ENCODE peak calls at places on chromosomes 6 and 20, in six cellular contexts. One of them, this sample, is unnamed.
A peak's percentile ranks its signal among the peaks of the same experiment; 100 is the strongest.

GRCh38 chr6:30150151-30150550 is 10.9 kb downstream of the TRIM10 start:
- DNase-seq in left ventricle myocardium inferior: no peak
- DNase-seq in upper lobe of right lung: no peak
- DNase-seq in cardiac muscle cell: no peak
- DNase-seq in MCF 10A: no peak
- DNase-seq in psoas muscle: no peak
- DNase-seq in this sample: no peak

GRCh38 chr20:36149469-36149868 is 5.1 kb upstream of the EPB41L1 start:
- DNase-seq in left ventricle myocardium inferior: peak; percentile 77
- DNase-seq in upper lobe of right lung: no peak
- DNase-seq in cardiac muscle cell: no peak
- DNase-seq in MCF 10A: no peak
- DNase-seq in psoas muscle: peak; percentile 64
- DNase-seq in this sample: no peak

GRCh38 chr6:132683543-132683942 is 24.6 kb upstream of the TAAR1 start:
- DNase-seq in left ventricle myocardium inferior: no peak
- DNase-seq in upper lobe of right lung: no peak
- DNase-seq in cardiac muscle cell: no peak
- DNase-seq in MCF 10A: peak; percentile 85
- DNase-seq in psoas muscle: no peak
- DNase-seq in this sample: no peak

GRCh38 chr20:57688864-57689263 is 21.0 kb downstream of the PMEPA1 start:
- DNase-seq in left ventricle myocardium inferior: peak; percentile 61
- DNase-seq in upper lobe of right lung: no peak
- DNase-seq in cardiac muscle cell: no peak
- DNase-seq in MCF 10A: no peak
- DNase-seq in psoas muscle: peak; percentile 54
- DNase-seq in this sample: no peak

GRCh38 chr6:82251942-82252341 is 4.4 kb upstream of the IBTK start:
- DNase-seq in left ventricle myocardium inferior: no peak
- DNase-seq in upper lobe of right lung: no peak
- DNase-seq in cardiac muscle cell: peak; percentile 54
- DNase-seq in MCF 10A: peak; percentile 40
- DNase-seq in psoas muscle: no peak
- DNase-seq in this sample: no peak

GRCh38 chr6:2900821-2901644 is 2.1 kb downstream of the SERPINB9 start:
- DNase-seq in left ventricle myocardium inferior: no peak
- DNase-seq in upper lobe of right lung: no peak
- DNase-seq in cardiac muscle cell: no peak
- DNase-seq in MCF 10A: no peak
- DNase-seq in psoas muscle: no peak
- DNase-seq in this sample: peak; percentile 22

GRCh38 chr6:56862415-56863175 is 92.3 kb upstream of the BEND6 start:
- DNase-seq in left ventricle myocardium inferior: no peak
- DNase-seq in upper lobe of right lung: no peak
- DNase-seq in cardiac muscle cell: no peak
- DNase-seq in MCF 10A: no peak
- DNase-seq in psoas muscle: no peak
- DNase-seq in this sample: no peak

GRCh38 chr20:44705364-44706094 is 9.6 kb upstream of the CCN5 start:
- DNase-seq in left ventricle myocardium inferior: no peak
- DNase-seq in upper lobe of right lung: no peak
- DNase-seq in cardiac muscle cell: no peak
- DNase-seq in MCF 10A: no peak
- DNase-seq in psoas muscle: no peak
- DNase-seq in this sample: no peak

GRCh38 chr20:63830821-63831593 is at the start of gene ZBTB46:
- DNase-seq in left ventricle myocardium inferior: peak; percentile 79
- DNase-seq in upper lobe of right lung: peak; percentile 83
- DNase-seq in cardiac muscle cell: peak; percentile 87
- DNase-seq in MCF 10A: peak; percentile 37
- DNase-seq in psoas muscle: peak; percentile 73
- DNase-seq in this sample: no peak

GRCh38 chr20:57422254-57422653 is 31.1 kb downstream of the RBM38 start:
- DNase-seq in left ventricle myocardium inferior: no peak
- DNase-seq in upper lobe of right lung: no peak
- DNase-seq in cardiac muscle cell: no peak
- DNase-seq in MCF 10A: no peak
- DNase-seq in psoas muscle: no peak
- DNase-seq in this sample: no peak

GRCh38 chr6:109864050-109864449 is 114.1 kb upstream of the GPR6 start:
- DNase-seq in left ventricle myocardium inferior: no peak
- DNase-seq in upper lobe of right lung: no peak
- DNase-seq in cardiac muscle cell: no peak
- DNase-seq in MCF 10A: no peak
- DNase-seq in psoas muscle: no peak
- DNase-seq in this sample: no peak

GRCh38 chr6:149212892-149213786 is 104.4 kb upstream of the TAB2 start:
- DNase-seq in left ventricle myocardium inferior: no peak
- DNase-seq in upper lobe of right lung: no peak
- DNase-seq in cardiac muscle cell: no peak
- DNase-seq in MCF 10A: no peak
- DNase-seq in psoas muscle: no peak
- DNase-seq in this sample: peak; percentile 77

GRCh38 chr6:157075549-157076426 is 247.5 kb downstream of the TMEM242 start:
- DNase-seq in left ventricle myocardium inferior: no peak
- DNase-seq in upper lobe of right lung: no peak
- DNase-seq in cardiac muscle cell: no peak
- DNase-seq in MCF 10A: peak; percentile 24
- DNase-seq in psoas muscle: no peak
- DNase-seq in this sample: peak; percentile 71

GRCh38 chr20:47038581-47039560 is 144.2 kb downstream of the EYA2 start:
- DNase-seq in left ventricle myocardium inferior: peak; percentile 19
- DNase-seq in upper lobe of right lung: no peak
- DNase-seq in cardiac muscle cell: no peak
- DNase-seq in MCF 10A: no peak
- DNase-seq in psoas muscle: peak; percentile 29
- DNase-seq in this sample: no peak

GRCh38 chr6:21900730-21901129 is 307.2 kb downstream of the SOX4 start:
- DNase-seq in left ventricle myocardium inferior: no peak
- DNase-seq in upper lobe of right lung: no peak
- DNase-seq in cardiac muscle cell: no peak
- DNase-seq in MCF 10A: peak; percentile 73
- DNase-seq in psoas muscle: no peak
- DNase-seq in this sample: no peak

GRCh38 chr6:126773122-126773805 is 345.2 kb upstream of the RSPO3 start:
- DNase-seq in left ventricle myocardium inferior: no peak
- DNase-seq in upper lobe of right lung: no peak
- DNase-seq in cardiac muscle cell: peak; percentile 37
- DNase-seq in MCF 10A: no peak
- DNase-seq in psoas muscle: no peak
- DNase-seq in this sample: no peak

GRCh38 chr20:1734269-1734858 is 76.8 kb upstream of the SIRPG start:
- DNase-seq in left ventricle myocardium inferior: no peak
- DNase-seq in upper lobe of right lung: no peak
- DNase-seq in cardiac muscle cell: no peak
- DNase-seq in MCF 10A: peak; percentile 52
- DNase-seq in psoas muscle: no peak
- DNase-seq in this sample: peak; percentile 41
- TF ChIP-seq CTCF in left ventricle myocardium inferior: peak; percentile 22
- TF ChIP-seq CTCF in upper lobe of right lung: peak; percentile 30
- TF ChIP-seq CTCF in cardiac muscle cell: no peak
- TF ChIP-seq CTCF in MCF 10A: peak; percentile 48
- TF ChIP-seq CTCF in psoas muscle: no peak
- TF ChIP-seq CTCF in this sample: peak; percentile 45

DNA sequence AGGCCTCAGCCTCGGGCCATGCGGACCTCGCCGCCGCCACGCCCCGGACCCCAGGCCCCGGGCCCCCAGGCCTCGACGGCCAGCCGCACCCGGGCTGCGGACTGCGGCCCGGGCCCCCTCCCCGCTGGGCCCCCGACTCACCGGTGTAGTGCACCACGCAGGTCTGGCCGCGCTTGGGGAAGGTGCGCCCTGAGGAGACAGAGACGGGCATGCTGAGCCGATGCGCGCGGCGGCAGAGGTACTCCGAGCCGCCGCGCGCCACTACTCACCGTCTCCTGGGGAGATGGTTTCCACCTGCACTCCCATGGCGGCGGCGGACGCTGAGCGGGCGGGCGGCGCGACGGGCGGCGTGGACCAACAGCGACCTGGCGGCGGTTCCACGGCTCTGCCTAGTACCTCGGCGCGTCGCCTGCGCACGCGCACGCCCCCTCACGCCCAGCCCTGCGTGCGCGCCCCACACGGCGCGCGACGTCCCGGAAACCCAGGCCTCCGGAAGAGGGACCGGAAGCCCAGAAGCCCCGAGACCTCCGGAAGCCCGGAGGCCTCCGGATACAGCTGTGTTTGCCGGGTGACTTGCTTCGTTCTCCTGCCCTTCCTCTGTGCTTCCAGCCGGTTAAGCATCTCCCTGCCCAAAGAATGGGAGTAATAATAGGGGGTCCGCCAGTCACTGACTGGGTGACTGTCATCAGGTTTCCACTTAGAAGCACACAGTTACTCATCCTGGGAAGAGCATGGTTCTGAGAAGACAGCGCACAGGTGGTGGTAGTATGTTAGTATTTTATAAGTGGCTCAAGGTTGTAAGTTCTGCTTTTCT is at the start of gene FKBP1A:
- DNase-seq in left ventricle myocardium inferior: peak; percentile 91
- DNase-seq in upper lobe of right lung: peak; percentile 96
- DNase-seq in cardiac muscle cell: peak; percentile 93
- DNase-seq in MCF 10A: peak; percentile 90
- DNase-seq in psoas muscle: peak; percentile 93
- DNase-seq in this sample: peak; percentile 92
- TF ChIP-seq CTCF in left ventricle myocardium inferior: peak; percentile 51
- TF ChIP-seq CTCF in upper lobe of right lung: peak; percentile 41
- TF ChIP-seq CTCF in cardiac muscle cell: no peak
- TF ChIP-seq CTCF in MCF 10A: no peak
- TF ChIP-seq CTCF in psoas muscle: no peak
- TF ChIP-seq CTCF in this sample: no peak

GRCh38 chr6:139841794-139842215 is 467.4 kb upstream of the CITED2 start:
- DNase-seq in left ventricle myocardium inferior: no peak
- DNase-seq in upper lobe of right lung: no peak
- DNase-seq in cardiac muscle cell: no peak
- DNase-seq in MCF 10A: no peak
- DNase-seq in psoas muscle: no peak
- DNase-seq in this sample: no peak
- TF ChIP-seq CTCF in left ventricle myocardium inferior: no peak
- TF ChIP-seq CTCF in upper lobe of right lung: no peak
- TF ChIP-seq CTCF in cardiac muscle cell: no peak
- TF ChIP-seq CTCF in MCF 10A: no peak
- TF ChIP-seq CTCF in psoas muscle: no peak
- TF ChIP-seq CTCF in this sample: no peak

GRCh38 chr6:106519460-106520394 is 109.6 kb downstream of the RTN4IP1 start:
- DNase-seq in left ventricle myocardium inferior: no peak
- DNase-seq in upper lobe of right lung: peak; percentile 64
- DNase-seq in cardiac muscle cell: no peak
- DNase-seq in MCF 10A: peak; percentile 98
- DNase-seq in psoas muscle: no peak
- DNase-seq in this sample: peak; percentile 94
- TF ChIP-seq CTCF in left ventricle myocardium inferior: no peak
- TF ChIP-seq CTCF in upper lobe of right lung: no peak
- TF ChIP-seq CTCF in cardiac muscle cell: no peak
- TF ChIP-seq CTCF in MCF 10A: no peak
- TF ChIP-seq CTCF in psoas muscle: no peak
- TF ChIP-seq CTCF in this sample: no peak

DNA sequence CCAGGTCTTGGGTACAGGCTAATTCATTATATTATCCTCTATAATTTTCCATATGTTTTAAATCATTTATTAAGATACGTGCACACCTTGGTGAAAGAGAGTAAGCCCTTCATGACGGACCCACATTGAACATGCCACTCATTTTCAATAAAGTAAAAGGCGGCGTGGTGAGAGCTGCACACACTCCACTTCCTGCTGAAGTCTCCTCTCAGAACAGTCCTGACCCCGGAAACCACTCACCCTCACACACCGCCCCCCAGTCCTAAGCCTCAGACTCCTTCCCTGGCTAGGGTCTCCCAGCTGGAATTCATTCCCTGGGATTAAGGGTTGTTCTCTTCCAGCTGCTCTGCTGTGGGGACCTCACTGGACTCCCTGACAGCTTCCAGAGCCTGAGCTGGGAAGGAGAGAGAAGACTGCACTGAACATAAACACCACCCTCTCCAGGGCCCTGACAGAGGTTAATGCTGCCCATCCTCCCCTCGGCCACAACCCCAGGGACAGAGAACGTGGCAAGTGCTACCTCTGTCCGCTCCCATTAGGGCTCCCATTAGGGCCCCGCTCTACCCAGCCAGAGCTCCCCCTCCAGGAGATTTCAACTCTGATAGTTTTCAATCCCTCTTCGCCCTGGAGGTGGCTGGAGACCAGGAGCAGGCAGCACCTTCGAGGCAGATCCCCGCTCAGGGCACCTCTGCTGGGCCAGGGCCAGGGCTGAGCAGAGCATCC is 24.8 kb downstream of the GRM4 start:
- DNase-seq in left ventricle myocardium inferior: no peak
- DNase-seq in upper lobe of right lung: no peak
- DNase-seq in cardiac muscle cell: no peak
- DNase-seq in MCF 10A: no peak
- DNase-seq in psoas muscle: no peak
- DNase-seq in this sample: no peak
- TF ChIP-seq CTCF in left ventricle myocardium inferior: no peak
- TF ChIP-seq CTCF in upper lobe of right lung: no peak
- TF ChIP-seq CTCF in cardiac muscle cell: no peak
- TF ChIP-seq CTCF in MCF 10A: no peak
- TF ChIP-seq CTCF in psoas muscle: no peak
- TF ChIP-seq CTCF in this sample: no peak

DNA sequence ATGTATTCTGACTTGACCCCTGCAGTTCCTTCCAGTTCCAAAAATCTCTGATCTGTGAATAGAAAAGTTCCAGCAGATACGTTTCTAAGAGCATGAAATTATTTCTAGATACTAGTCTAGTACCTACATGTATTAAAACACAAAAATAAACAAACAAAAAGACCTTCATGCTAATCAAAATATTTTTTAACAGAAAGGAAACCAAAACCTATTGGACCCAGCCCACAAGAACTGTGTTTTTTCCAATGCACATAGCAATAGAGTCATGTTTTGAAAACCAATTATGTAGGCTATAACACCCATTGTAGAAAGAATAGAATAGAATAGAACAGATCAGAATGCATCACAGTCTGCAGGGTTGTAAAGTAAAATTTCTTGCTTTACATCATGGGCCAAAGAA is 158.6 kb upstream of the TNFAIP3 start:
- DNase-seq in left ventricle myocardium inferior: no peak
- DNase-seq in upper lobe of right lung: no peak
- DNase-seq in cardiac muscle cell: no peak
- DNase-seq in MCF 10A: no peak
- DNase-seq in psoas muscle: no peak
- DNase-seq in this sample: no peak
- TF ChIP-seq CTCF in left ventricle myocardium inferior: no peak
- TF ChIP-seq CTCF in upper lobe of right lung: no peak
- TF ChIP-seq CTCF in cardiac muscle cell: no peak
- TF ChIP-seq CTCF in MCF 10A: no peak
- TF ChIP-seq CTCF in psoas muscle: no peak
- TF ChIP-seq CTCF in this sample: no peak

GRCh38 chr6:138970856-138971425 is 17.1 kb downstream of the REPS1 start:
- DNase-seq in left ventricle myocardium inferior: no peak
- DNase-seq in upper lobe of right lung: no peak
- DNase-seq in cardiac muscle cell: no peak
- DNase-seq in MCF 10A: peak; percentile 89
- DNase-seq in psoas muscle: no peak
- DNase-seq in this sample: peak; percentile 52
- TF ChIP-seq CTCF in left ventricle myocardium inferior: no peak
- TF ChIP-seq CTCF in upper lobe of right lung: no peak
- TF ChIP-seq CTCF in cardiac muscle cell: no peak
- TF ChIP-seq CTCF in MCF 10A: no peak
- TF ChIP-seq CTCF in psoas muscle: no peak
- TF ChIP-seq CTCF in this sample: no peak